ENCODE peak calls at places on chromosomes 16 and 17, in seven cellular contexts. R, B, A, W, I, Q and G are unnamed samples.

GRCh38 chr17:71438631-71439146 is 682.1 kb upstream of the SOX9 start:
- DNase-seq in B (no peak), R (no peak), Q (no peak), I (no peak), W (peak), A (no peak), G (no peak)

GRCh38 chr17:15213381-15214087 is 51.6 kb downstream of the PMP22 start:
- DNase-seq in R (no peak), B (no peak), W (peak), Q (no peak), A (no peak), I (peak), G (no peak)

GRCh38 chr17:27997522-27997921 is 45.0 kb upstream of the NLK start:
- DNase-seq in A (no peak), B (no peak), R (no peak), W (no peak), Q (no peak), I (no peak), G (no peak)

GRCh38 chr17:38352245-38353083 is 820 bp downstream of the SOCS7 start:
- DNase-seq in B (no peak), A (peak), I (peak), R (peak), W (no peak), Q (peak), G (peak)

GRCh38 chr16:138049-138417 is 440 bp downstream of the NPRL3 start:
- DNase-seq in I (peak), Q (peak), B (no peak), W (no peak), R (peak), A (peak), G (peak)

GRCh38 chr17:37273419-37274051 is 102.2 kb upstream of the C17orf78 start:
- DNase-seq in Q (no peak), I (peak), W (no peak), B (no peak), R (no peak), A (no peak), G (no peak)

GRCh38 chr16:3443108-3444031 is at the start of the genes NAA60 and ZNF597:
- DNase-seq in Q (peak), R (peak), W (peak), B (peak), I (peak), A (peak), G (peak)

GRCh38 chr17:61131555-61131954 is 268.1 kb upstream of the TBX2 start:
- DNase-seq in R (no peak), I (no peak), B (no peak), W (no peak), Q (no peak), A (no peak), G (no peak)

GRCh38 chr16:78893340-78893739 is 707.2 kb downstream of the MAF start:
- DNase-seq in B (no peak), R (no peak), A (no peak), I (no peak), W (no peak), Q (no peak), G (no peak)

GRCh38 chr16:65845466-65846209 is 520.9 kb upstream of the CDH5 start:
- DNase-seq in A (no peak), B (no peak), R (no peak), I (no peak), Q (no peak), W (peak), G (no peak)

GRCh38 chr17:21043296-21044232 is 753 bp upstream of the USP22 start:
- DNase-seq in B (peak), A (peak), Q (peak), I (peak), W (peak), R (peak), G (peak)

GRCh38 chr17:71302721-71303549 is 817.9 kb upstream of the SOX9 start:
- DNase-seq in W (no peak), A (no peak), I (no peak), R (no peak), Q (no peak), B (no peak), G (no peak)